ENCODE peak calls at places on chromosome 11, in ten cellular contexts. One of them, this sample, is unnamed.

GRCh38 chr11:86214710-86215109 is 29.8 kb upstream of the EED start:
- DNase-seq in bronchial epithelial cell: peak; percentile 63
- DNase-seq in stimulated activated CD4-positive, alpha-beta T cell treated with anti-CD3 and anti-CD28 coated beads, Interleukin-1b, Interleukin-23, amount 100 ng/mL, for 1 hour: peak; percentile 34
- DNase-seq in sciatic nerve: no peak
- DNase-seq in EH: no peak
- DNase-seq in RKO: no peak
- DNase-seq in HEK293T: no peak
- DNase-seq in T-helper 2 cell: peak; percentile 65
- DNase-seq in head of caudate nucleus: no peak
- DNase-seq in RPMI7951: no peak
- DNase-seq in this sample: no peak

GRCh38 chr11:27210509-27210908 is 152.5 kb downstream of the CCDC34 start:
- DNase-seq in bronchial epithelial cell: no peak
- DNase-seq in stimulated activated CD4-positive, alpha-beta T cell treated with anti-CD3 and anti-CD28 coated beads, Interleukin-1b, Interleukin-23, amount 100 ng/mL, for 1 hour: no peak
- DNase-seq in sciatic nerve: no peak
- DNase-seq in EH: no peak
- DNase-seq in RKO: no peak
- DNase-seq in HEK293T: no peak
- DNase-seq in T-helper 2 cell: no peak
- DNase-seq in head of caudate nucleus: no peak
- DNase-seq in RPMI7951: no peak
- DNase-seq in this sample: no peak

GRCh38 chr11:133947298-133947905 is 9.4 kb downstream of the IGSF9B start:
- DNase-seq in bronchial epithelial cell: peak; percentile 24
- DNase-seq in stimulated activated CD4-positive, alpha-beta T cell treated with anti-CD3 and anti-CD28 coated beads, Interleukin-1b, Interleukin-23, amount 100 ng/mL, for 1 hour: no peak
- DNase-seq in sciatic nerve: no peak
- DNase-seq in EH: peak; percentile 58
- DNase-seq in RKO: peak; percentile 21
- DNase-seq in HEK293T: peak; percentile 47
- DNase-seq in T-helper 2 cell: peak; percentile 37
- DNase-seq in head of caudate nucleus: peak; percentile 68
- DNase-seq in RPMI7951: peak; percentile 62
- DNase-seq in this sample: peak; percentile 51

GRCh38 chr11:119518746-119519382 is 95.9 kb upstream of the THY1 start:
- DNase-seq in bronchial epithelial cell: peak; percentile 59
- DNase-seq in stimulated activated CD4-positive, alpha-beta T cell treated with anti-CD3 and anti-CD28 coated beads, Interleukin-1b, Interleukin-23, amount 100 ng/mL, for 1 hour: no peak
- DNase-seq in sciatic nerve: no peak
- DNase-seq in EH: peak; percentile 50
- DNase-seq in RKO: peak; percentile 85
- DNase-seq in HEK293T: peak; percentile 22
- DNase-seq in T-helper 2 cell: no peak
- DNase-seq in head of caudate nucleus: no peak
- DNase-seq in RPMI7951: peak; percentile 48
- DNase-seq in this sample: no peak

GRCh38 chr11:119759324-119759723 is 30.3 kb upstream of the NECTIN1 start:
- DNase-seq in bronchial epithelial cell: peak; percentile 72
- DNase-seq in stimulated activated CD4-positive, alpha-beta T cell treated with anti-CD3 and anti-CD28 coated beads, Interleukin-1b, Interleukin-23, amount 100 ng/mL, for 1 hour: no peak
- DNase-seq in sciatic nerve: no peak
- DNase-seq in EH: peak; percentile 58
- DNase-seq in RKO: no peak
- DNase-seq in HEK293T: no peak
- DNase-seq in T-helper 2 cell: no peak
- DNase-seq in head of caudate nucleus: no peak
- DNase-seq in RPMI7951: peak; percentile 92
- DNase-seq in this sample: no peak

GRCh38 chr11:1194977-1195689 is 27.7 kb upstream of the MUC5B start:
- DNase-seq in bronchial epithelial cell: no peak
- DNase-seq in stimulated activated CD4-positive, alpha-beta T cell treated with anti-CD3 and anti-CD28 coated beads, Interleukin-1b, Interleukin-23, amount 100 ng/mL, for 1 hour: no peak
- DNase-seq in sciatic nerve: peak; percentile 54
- DNase-seq in EH: no peak
- DNase-seq in RKO: no peak
- DNase-seq in HEK293T: no peak
- DNase-seq in T-helper 2 cell: no peak
- DNase-seq in head of caudate nucleus: peak; percentile 10
- DNase-seq in RPMI7951: no peak
- DNase-seq in this sample: no peak

GRCh38 chr11:120130991-120131760 is 6.7 kb downstream of the TRIM29 start:
- DNase-seq in bronchial epithelial cell: no peak
- DNase-seq in stimulated activated CD4-positive, alpha-beta T cell treated with anti-CD3 and anti-CD28 coated beads, Interleukin-1b, Interleukin-23, amount 100 ng/mL, for 1 hour: no peak
- DNase-seq in sciatic nerve: peak; percentile 37
- DNase-seq in EH: no peak
- DNase-seq in RKO: no peak
- DNase-seq in HEK293T: no peak
- DNase-seq in T-helper 2 cell: no peak
- DNase-seq in head of caudate nucleus: peak; percentile 17
- DNase-seq in RPMI7951: no peak
- DNase-seq in this sample: no peak

GRCh38 chr11:109914038-109914437 is 179.2 kb upstream of the ZC3H12C start:
- DNase-seq in bronchial epithelial cell: peak; percentile 86
- DNase-seq in stimulated activated CD4-positive, alpha-beta T cell treated with anti-CD3 and anti-CD28 coated beads, Interleukin-1b, Interleukin-23, amount 100 ng/mL, for 1 hour: no peak
- DNase-seq in sciatic nerve: no peak
- DNase-seq in EH: no peak
- DNase-seq in RKO: no peak
- DNase-seq in HEK293T: no peak
- DNase-seq in T-helper 2 cell: no peak
- DNase-seq in head of caudate nucleus: no peak
- DNase-seq in RPMI7951: no peak
- DNase-seq in this sample: no peak

GRCh38 chr11:118608268-118609214 is 1.1 kb downstream of the PHLDB1 start:
- DNase-seq in bronchial epithelial cell: peak; percentile 37
- DNase-seq in stimulated activated CD4-positive, alpha-beta T cell treated with anti-CD3 and anti-CD28 coated beads, Interleukin-1b, Interleukin-23, amount 100 ng/mL, for 1 hour: peak; percentile 52
- DNase-seq in sciatic nerve: peak; percentile 88
- DNase-seq in EH: peak; percentile 91
- DNase-seq in RKO: peak; percentile 80
- DNase-seq in HEK293T: peak; percentile 39
- DNase-seq in T-helper 2 cell: peak; percentile 51
- DNase-seq in head of caudate nucleus: peak; percentile 82
- DNase-seq in RPMI7951: peak; percentile 89
- DNase-seq in this sample: peak; percentile 88

GRCh38 chr11:27705873-27706820 is 5.9 kb upstream of the BDNF start:
- DNase-seq in bronchial epithelial cell: peak; percentile 23
- DNase-seq in stimulated activated CD4-positive, alpha-beta T cell treated with anti-CD3 and anti-CD28 coated beads, Interleukin-1b, Interleukin-23, amount 100 ng/mL, for 1 hour: no peak
- DNase-seq in sciatic nerve: no peak
- DNase-seq in EH: peak; percentile 58
- DNase-seq in RKO: peak; percentile 55
- DNase-seq in HEK293T: peak; percentile 59
- DNase-seq in T-helper 2 cell: no peak
- DNase-seq in head of caudate nucleus: no peak
- DNase-seq in RPMI7951: peak; percentile 59
- DNase-seq in this sample: no peak

GRCh38 chr11:129852125-129852740 is 36.6 kb downstream of the TMEM45B start:
- DNase-seq in bronchial epithelial cell: peak; percentile 53
- DNase-seq in stimulated activated CD4-positive, alpha-beta T cell treated with anti-CD3 and anti-CD28 coated beads, Interleukin-1b, Interleukin-23, amount 100 ng/mL, for 1 hour: no peak
- DNase-seq in sciatic nerve: no peak
- DNase-seq in EH: peak; percentile 19
- DNase-seq in RKO: no peak
- DNase-seq in HEK293T: no peak
- DNase-seq in T-helper 2 cell: no peak
- DNase-seq in head of caudate nucleus: no peak
- DNase-seq in RPMI7951: no peak
- DNase-seq in this sample: no peak

GRCh38 chr11:128361451-128362020 is 225.8 kb downstream of the ETS1 start:
- DNase-seq in bronchial epithelial cell: peak; percentile 40
- DNase-seq in stimulated activated CD4-positive, alpha-beta T cell treated with anti-CD3 and anti-CD28 coated beads, Interleukin-1b, Interleukin-23, amount 100 ng/mL, for 1 hour: no peak
- DNase-seq in sciatic nerve: no peak
- DNase-seq in EH: peak; percentile 80
- DNase-seq in RKO: no peak
- DNase-seq in HEK293T: peak; percentile 12
- DNase-seq in T-helper 2 cell: no peak
- DNase-seq in head of caudate nucleus: no peak
- DNase-seq in RPMI7951: peak; percentile 62
- DNase-seq in this sample: no peak

GRCh38 chr11:35047179-35047578 is 91.8 kb upstream of the CD44 start:
- DNase-seq in bronchial epithelial cell: no peak
- DNase-seq in stimulated activated CD4-positive, alpha-beta T cell treated with anti-CD3 and anti-CD28 coated beads, Interleukin-1b, Interleukin-23, amount 100 ng/mL, for 1 hour: no peak
- DNase-seq in sciatic nerve: no peak
- DNase-seq in EH: no peak
- DNase-seq in RKO: no peak
- DNase-seq in HEK293T: no peak
- DNase-seq in T-helper 2 cell: no peak
- DNase-seq in head of caudate nucleus: no peak
- DNase-seq in RPMI7951: no peak
- DNase-seq in this sample: peak; percentile 21

GRCh38 chr11:113278481-113278880 is 35.9 kb upstream of the TTC12 start:
- DNase-seq in bronchial epithelial cell: no peak
- DNase-seq in stimulated activated CD4-positive, alpha-beta T cell treated with anti-CD3 and anti-CD28 coated beads, Interleukin-1b, Interleukin-23, amount 100 ng/mL, for 1 hour: no peak
- DNase-seq in sciatic nerve: no peak
- DNase-seq in EH: no peak
- DNase-seq in RKO: no peak
- DNase-seq in HEK293T: no peak
- DNase-seq in T-helper 2 cell: no peak
- DNase-seq in head of caudate nucleus: no peak
- DNase-seq in RPMI7951: no peak
- DNase-seq in this sample: no peak

GRCh38 chr11:86606849-86607481 is 65.5 kb downstream of the ME3 start:
- DNase-seq in bronchial epithelial cell: peak; percentile 76
- DNase-seq in stimulated activated CD4-positive, alpha-beta T cell treated with anti-CD3 and anti-CD28 coated beads, Interleukin-1b, Interleukin-23, amount 100 ng/mL, for 1 hour: no peak
- DNase-seq in sciatic nerve: no peak
- DNase-seq in EH: peak; percentile 54
- DNase-seq in RKO: no peak
- DNase-seq in HEK293T: no peak
- DNase-seq in T-helper 2 cell: no peak
- DNase-seq in head of caudate nucleus: no peak
- DNase-seq in RPMI7951: peak; percentile 33
- DNase-seq in this sample: no peak

GRCh38 chr11:121282886-121283502 is 9.6 kb upstream of the SC5D start:
- DNase-seq in bronchial epithelial cell: no peak
- DNase-seq in stimulated activated CD4-positive, alpha-beta T cell treated with anti-CD3 and anti-CD28 coated beads, Interleukin-1b, Interleukin-23, amount 100 ng/mL, for 1 hour: no peak
- DNase-seq in sciatic nerve: no peak
- DNase-seq in EH: no peak
- DNase-seq in RKO: no peak
- DNase-seq in HEK293T: no peak
- DNase-seq in T-helper 2 cell: no peak
- DNase-seq in head of caudate nucleus: no peak
- DNase-seq in RPMI7951: no peak
- DNase-seq in this sample: no peak

GRCh38 chr11:121800704-121801516 is 315.1 kb downstream of the BLID start:
- DNase-seq in bronchial epithelial cell: no peak
- DNase-seq in stimulated activated CD4-positive, alpha-beta T cell treated with anti-CD3 and anti-CD28 coated beads, Interleukin-1b, Interleukin-23, amount 100 ng/mL, for 1 hour: no peak
- DNase-seq in sciatic nerve: peak; percentile 67
- DNase-seq in EH: no peak
- DNase-seq in RKO: no peak
- DNase-seq in HEK293T: no peak
- DNase-seq in T-helper 2 cell: no peak
- DNase-seq in head of caudate nucleus: no peak
- DNase-seq in RPMI7951: no peak
- DNase-seq in this sample: no peak

GRCh38 chr11:74925281-74925680 is 23.6 kb downstream of the XRRA1 start:
- DNase-seq in bronchial epithelial cell: no peak
- DNase-seq in stimulated activated CD4-positive, alpha-beta T cell treated with anti-CD3 and anti-CD28 coated beads, Interleukin-1b, Interleukin-23, amount 100 ng/mL, for 1 hour: no peak
- DNase-seq in sciatic nerve: no peak
- DNase-seq in EH: peak; percentile 27
- DNase-seq in RKO: no peak
- DNase-seq in HEK293T: no peak
- DNase-seq in T-helper 2 cell: no peak
- DNase-seq in head of caudate nucleus: no peak
- DNase-seq in RPMI7951: no peak
- DNase-seq in this sample: no peak

GRCh38 chr11:67418476-67419281 is 3.2 kb downstream of the CARNS1 start:
- DNase-seq in bronchial epithelial cell: no peak
- DNase-seq in stimulated activated CD4-positive, alpha-beta T cell treated with anti-CD3 and anti-CD28 coated beads, Interleukin-1b, Interleukin-23, amount 100 ng/mL, for 1 hour: no peak
- DNase-seq in sciatic nerve: no peak
- DNase-seq in EH: no peak
- DNase-seq in RKO: no peak
- DNase-seq in HEK293T: no peak
- DNase-seq in T-helper 2 cell: no peak
- DNase-seq in head of caudate nucleus: no peak
- DNase-seq in RPMI7951: no peak
- DNase-seq in this sample: no peak

GRCh38 chr11:9462172-9462799 is 1.5 kb downstream of the ZNF143 start:
- DNase-seq in bronchial epithelial cell: peak; percentile 21
- DNase-seq in stimulated activated CD4-positive, alpha-beta T cell treated with anti-CD3 and anti-CD28 coated beads, Interleukin-1b, Interleukin-23, amount 100 ng/mL, for 1 hour: no peak
- DNase-seq in sciatic nerve: no peak
- DNase-seq in EH: peak; percentile 64
- DNase-seq in RKO: peak; percentile 20
- DNase-seq in HEK293T: no peak
- DNase-seq in T-helper 2 cell: no peak
- DNase-seq in head of caudate nucleus: no peak
- DNase-seq in RPMI7951: no peak
- DNase-seq in this sample: no peak

GRCh38 chr11:2410616-2411015 is 10.1 kb downstream of the TSSC4 start:
- DNase-seq in bronchial epithelial cell: no peak
- DNase-seq in stimulated activated CD4-positive, alpha-beta T cell treated with anti-CD3 and anti-CD28 coated beads, Interleukin-1b, Interleukin-23, amount 100 ng/mL, for 1 hour: no peak
- DNase-seq in sciatic nerve: no peak
- DNase-seq in EH: no peak
- DNase-seq in RKO: no peak
- DNase-seq in HEK293T: no peak
- DNase-seq in T-helper 2 cell: no peak
- DNase-seq in head of caudate nucleus: no peak
- DNase-seq in RPMI7951: no peak
- DNase-seq in this sample: no peak

GRCh38 chr11:130908770-130909625 is 7.3 kb downstream of the SNX19 start:
- DNase-seq in bronchial epithelial cell: peak; percentile 78
- DNase-seq in stimulated activated CD4-positive, alpha-beta T cell treated with anti-CD3 and anti-CD28 coated beads, Interleukin-1b, Interleukin-23, amount 100 ng/mL, for 1 hour: no peak
- DNase-seq in sciatic nerve: no peak
- DNase-seq in EH: peak; percentile 84
- DNase-seq in RKO: peak; percentile 50
- DNase-seq in HEK293T: no peak
- DNase-seq in T-helper 2 cell: no peak
- DNase-seq in head of caudate nucleus: no peak
- DNase-seq in RPMI7951: peak; percentile 56
- DNase-seq in this sample: no peak

This sample was measured in T-helper 1 cell.